ENCODE peak calls at places on chromosomes 16 and 17, in seven cellular contexts. X is A549, D is transverse colon, V is heart left ventricle, P is choroid plexus epithelial cell, S is cardiac fibroblast, H is kidney. B is an unnamed sample.

GRCh38 chr17:61875285-61875684 is 12.0 kb upstream of the BRIP1 start:
- DNase-seq in S (no peak), V (no peak), H (no peak), X (no peak), P (no peak), D (no peak), B (peak)

GRCh38 chr16:66846266-66846665 is 2.1 kb downstream of the CA7 start:
- DNase-seq in V (no peak), D (no peak), P (no peak), S (no peak), H (no peak), X (no peak), B (peak)

GRCh38 chr17:81412490-81413093 is 17.3 kb downstream of the BAHCC1 start:
- DNase-seq in X (no peak), H (no peak), P (peak), D (no peak), V (peak), S (peak), B (peak)

GRCh38 chr16:84062734-84063640 is 20.4 kb upstream of the SLC38A8 start:
- DNase-seq in P (peak), H (peak), V (peak), S (peak), D (peak), X (peak), B (peak)

GRCh38 chr16:81885976-81886586 is 107.0 kb downstream of the PLCG2 start:
- DNase-seq in D (no peak), P (peak), H (no peak), X (peak), S (peak), V (no peak), B (peak)

GRCh38 chr16:49492090-49492801 is 118.6 kb downstream of the C16orf78 start:
- DNase-seq in H (peak), X (peak), S (peak), D (peak), P (peak), V (peak), B (peak)

GRCh38 chr17:67239597-67239996 is 5.4 kb downstream of the HELZ start:
- DNase-seq in X (no peak), P (peak), H (no peak), V (no peak), S (peak), D (no peak), B (no peak)

GRCh38 chr17:52536466-52536865 is 378.0 kb upstream of the CA10 start:
- DNase-seq in S (no peak), D (no peak), H (no peak), V (peak), X (no peak), P (no peak), B (no peak)

GRCh38 chr17:47997595-47997994 is 26.7 kb downstream of the CDK5RAP3 start:
- DNase-seq in P (no peak), H (no peak), D (no peak), X (no peak), S (no peak), V (no peak), B (no peak)

GRCh38 chr16:84633622-84634021 is 14.7 kb upstream of the KLHL36 start:
- DNase-seq in H (peak), V (peak), X (no peak), S (peak), P (peak), D (no peak), B (no peak)

GRCh38 chr17:42142371-42142896 is 12.4 kb downstream of the RAB5C start:
- DNase-seq in S (peak), V (no peak), X (no peak), H (no peak), P (peak), D (no peak), B (no peak)

GRCh38 chr16:23296994-23297393 is 5.1 kb upstream of the SCNN1B start:
- DNase-seq in S (no peak), X (peak), V (no peak), D (peak), P (no peak), H (no peak), B (peak)

GRCh38 chr17:42774066-42774750 is 959 bp downstream of the VPS25 start:
- DNase-seq in H (no peak), X (no peak), V (no peak), P (peak), S (no peak), D (no peak), B (no peak)

GRCh38 chr16:11161974-11162373 is 94.0 kb downstream of the SOCS1 start:
- DNase-seq in S (no peak), D (no peak), P (no peak), X (no peak), H (no peak), V (no peak), B (no peak)

GRCh38 chr16:57167951-57168350 is 17.9 kb downstream of the PSME3IP1 start:
- DNase-seq in H (no peak), D (no peak), P (peak), S (peak), V (no peak), X (peak), B (peak)

GRCh38 chr16:88941933-88942909 is 34.8 kb downstream of the CBFA2T3 start:
- DNase-seq in S (peak), D (peak), V (peak), X (peak), H (no peak), P (peak), B (peak)
- H3K4me3 ChIP-seq in S (no peak), D (peak), V (peak), X (peak), H (no peak), P (no peak), B (peak)

GRCh38 chr17:62996221-62996620 is 30.2 kb downstream of the TANC2 start:
- DNase-seq in D (no peak), P (no peak), V (no peak), X (no peak), S (no peak), H (no peak), B (no peak)

GRCh38 chr17:62998665-62999393 is 32.8 kb downstream of the TANC2 start:
- DNase-seq in X (peak), S (no peak), P (peak), V (no peak), D (no peak), H (no peak), B (no peak)

GRCh38 chr17:62994931-62995330 is 28.9 kb downstream of the TANC2 start:
- DNase-seq in S (peak), V (no peak), D (no peak), H (no peak), X (no peak), P (peak), B (no peak)

DNA sequence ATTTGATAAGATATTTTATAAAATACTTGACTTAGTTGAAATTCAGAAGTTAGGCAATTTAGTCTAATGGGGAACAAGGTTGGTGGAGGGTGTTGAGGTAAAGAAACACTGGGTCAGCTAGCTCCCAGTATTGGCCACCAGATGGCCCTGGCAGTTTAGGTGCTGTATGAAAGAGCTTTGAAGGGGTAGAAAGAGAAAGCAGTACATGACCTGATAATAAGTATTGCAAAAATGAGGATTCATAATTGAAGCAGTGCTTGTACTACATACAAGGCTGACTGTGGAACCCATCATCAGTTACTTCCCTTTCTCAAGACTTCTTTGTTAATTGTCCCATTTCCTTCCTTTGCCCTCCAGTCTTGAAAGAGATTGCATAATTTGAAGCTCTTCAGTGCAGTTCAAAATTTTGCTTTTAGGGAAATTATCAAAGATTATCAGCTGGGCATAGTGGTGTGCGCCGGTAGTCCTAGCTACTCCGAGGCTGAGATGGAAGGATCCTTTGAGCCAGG is 29.4 kb downstream of the TANC2 start:
- DNase-seq in X (peak), D (peak), P (peak), S (peak), V (no peak), H (no peak), B (peak)
- TF ChIP-seq CTCF in X (peak), D (peak), P (peak), S (peak), V (peak), H (peak), B (peak)

DNA sequence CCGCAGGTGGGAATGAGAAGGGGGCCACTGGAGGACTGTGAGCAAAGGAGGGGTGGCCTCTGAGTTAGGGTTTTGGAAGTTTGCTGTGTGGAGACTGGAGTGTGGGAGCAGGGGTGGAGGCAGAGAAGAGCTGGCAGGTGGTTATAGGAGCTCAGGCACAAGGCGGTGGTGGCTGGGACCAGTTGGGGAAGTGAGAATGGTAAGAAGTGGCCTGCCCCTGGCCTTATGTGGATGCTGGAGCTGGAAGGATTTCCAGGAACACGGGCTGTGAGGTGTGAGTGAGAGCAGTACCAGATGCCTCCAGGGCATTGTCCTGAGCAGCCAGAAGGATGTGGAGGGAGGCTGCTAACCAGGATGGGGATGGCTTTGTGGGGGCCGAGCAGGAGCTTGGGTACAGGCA is 277.2 kb downstream of the SNX29 start:
- DNase-seq in P (no peak), D (no peak), V (no peak), H (no peak), X (no peak), S (no peak), B (no peak)
- H3K4me3 ChIP-seq in P (no peak), D (no peak), V (no peak), H (no peak), X (no peak), S (no peak), B (no peak)

DNA sequence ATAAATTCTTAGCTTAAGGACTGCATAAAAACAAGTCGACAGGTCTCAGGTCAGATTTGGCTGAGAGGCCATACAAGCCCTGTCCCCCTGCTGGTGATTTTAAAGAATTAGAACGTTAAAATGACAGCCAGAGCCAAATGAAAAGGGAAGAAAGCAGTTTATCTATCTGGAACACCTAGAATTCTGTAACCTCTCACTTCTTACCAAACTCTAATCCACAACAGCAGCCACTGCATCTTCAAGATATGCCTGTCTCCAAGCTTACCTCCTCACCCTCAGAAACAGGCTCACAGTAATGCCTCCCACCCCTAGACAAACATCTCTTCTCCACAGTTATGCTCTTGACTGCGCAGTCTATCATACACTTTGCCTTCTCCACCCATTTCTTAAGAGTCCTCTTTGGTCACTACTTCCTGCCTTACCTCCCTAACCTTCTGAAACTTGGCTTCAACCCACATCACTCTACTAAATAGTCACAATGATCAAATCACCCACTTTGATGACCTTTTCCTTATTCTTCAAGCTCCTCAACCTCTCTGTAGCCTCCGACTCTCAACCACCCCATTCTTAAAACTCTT is 14.2 kb downstream of the ANKFY1 start:
- DNase-seq in V (no peak), S (peak), H (no peak), P (peak), D (no peak), X (peak), B (peak)
- TF ChIP-seq CTCF in V (peak), S (peak), H (peak), P (peak), D (peak), X (peak), B (peak)

DNA sequence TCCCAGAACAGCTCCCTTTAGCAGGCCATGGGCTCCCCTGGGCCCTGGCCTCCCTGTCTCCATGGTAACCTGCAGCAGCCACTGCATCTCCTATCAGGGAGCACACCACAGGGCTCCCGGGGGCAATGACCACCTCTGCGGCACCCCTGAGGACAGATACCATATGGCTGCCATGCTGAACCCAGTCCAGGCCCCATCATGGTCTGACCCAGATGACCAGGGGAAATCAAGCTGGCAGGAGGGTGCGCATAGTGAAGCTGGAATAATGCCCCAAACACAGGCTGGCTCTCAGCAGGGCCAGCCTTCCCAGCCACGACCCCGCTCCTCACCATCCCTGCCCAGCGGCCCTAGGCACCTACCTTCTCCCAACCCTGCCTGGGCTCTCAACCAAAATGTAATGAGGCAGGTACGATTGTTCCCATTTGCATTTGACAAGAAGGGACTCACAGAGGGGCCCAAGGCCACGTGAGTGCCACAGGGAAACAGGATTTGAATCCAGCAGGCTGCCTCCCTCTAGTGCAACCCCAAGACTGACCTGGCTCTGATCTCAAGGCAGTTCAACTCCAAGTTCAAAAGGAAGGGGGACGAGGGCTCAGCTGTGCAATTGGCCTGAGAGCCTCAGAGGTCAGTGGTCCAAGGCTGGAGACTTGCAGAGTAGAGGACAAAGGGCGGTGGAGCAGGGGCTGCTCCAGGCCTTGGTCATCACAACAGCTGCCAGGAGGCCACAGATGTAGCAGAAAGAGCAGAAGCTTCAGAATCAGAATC is 2.4 kb downstream of the RUNDC3A start:
- DNase-seq in X (no peak), V (no peak), S (no peak), P (no peak), H (no peak), D (no peak), B (no peak)
- H3K4me3 ChIP-seq in X (no peak), V (no peak), S (no peak), P (no peak), H (no peak), D (no peak), B (no peak)

GRCh38 chr16:24580665-24581064 is 41.3 kb downstream of the RBBP6 start:
- DNase-seq in X (peak), V (no peak), P (peak), D (no peak), H (no peak), S (peak), B (no peak)
- TF ChIP-seq CTCF in X (peak), V (peak), P (peak), D (no peak), H (peak), S (peak), B (no peak)

GRCh38 chr17:46818319-46818928 is at the start of gene WNT3:
- DNase-seq in S (no peak), V (no peak), D (peak), H (no peak), P (no peak), X (no peak), B (peak)
- H3K4me3 ChIP-seq in S (no peak), V (peak), D (peak), H (no peak), P (peak), X (no peak), B (no peak)

GRCh38 chr17:15262291-15263205 is 2.6 kb downstream of the PMP22 start:
- DNase-seq in V (peak), D (peak), S (peak), P (peak), H (peak), X (peak), B (no peak)
- TF ChIP-seq CTCF in V (peak), D (no peak), S (peak), P (peak), H (no peak), X (no peak), B (no peak)